ENCODE peak calls at places on chromosomes 6 and 20, in seven cellular contexts. K is AG09309; S is anterior cingulate cortex; B is foreskin keratinocyte; A is epithelial cell of esophagus; P is stimulated activated CD4-positive, alpha-beta T cell treated with anti-CD3 and anti-CD28 coated beads, Interleukin-1b, Interleukin-23, amount 100 ng/mL, for 1 hour; Z is stimulated activated CD8-positive, alpha-beta memory T cell treated with anti-CD3 and anti-CD28 coated beads, Interleukin-7, amount 100 ng/mL, for 1 hour. W is an unnamed sample.

GRCh38 chr6:146997062-146997461 is 207.2 kb upstream of the STXBP5 start:
- DNase-seq in K (peak; percentile 18), S (no peak), B (peak; percentile 35), A (peak; percentile 57), P (no peak), Z (no peak), W (peak; percentile 53)

GRCh38 chr20:9228774-9229450 is 160.0 kb downstream of the PLCB4 start:
- DNase-seq in K (no peak), S (no peak), B (no peak), A (no peak), P (no peak), Z (no peak), W (no peak)

GRCh38 chr6:166904101-166904746 is 52.1 kb downstream of the RNASET2 start:
- DNase-seq in K (no peak), S (peak; percentile 62), B (no peak), A (no peak), P (no peak), Z (no peak), W (peak; percentile 47)

GRCh38 chr6:148118303-148118702 is 224.3 kb upstream of the SASH1 start:
- DNase-seq in K (no peak), S (no peak), B (no peak), A (no peak), P (no peak), Z (no peak), W (no peak)

GRCh38 chr20:48003021-48003420 is 217.7 kb upstream of the SULF2 start:
- DNase-seq in K (no peak), S (no peak), B (no peak), A (no peak), P (no peak), Z (no peak), W (no peak)

GRCh38 chr6:26183581-26184408 is 96.6 kb downstream of the HFE start:
- DNase-seq in K (peak; percentile 66), S (peak; percentile 70), B (peak; percentile 90), A (peak; percentile 90), P (no peak), Z (no peak), W (peak; percentile 91)

GRCh38 chr6:41634657-41635056 is 3.6 kb upstream of the MDFI start:
- DNase-seq in K (no peak), S (no peak), B (no peak), A (no peak), P (no peak), Z (no peak), W (peak; percentile 21)

GRCh38 chr6:17278289-17279061 is 2.7 kb upstream of the RBM24 start:
- DNase-seq in K (peak; percentile 62), S (no peak), B (peak; percentile 84), A (peak; percentile 58), P (no peak), Z (no peak), W (no peak)

GRCh38 chr6:125986956-125987617 is 747 bp downstream of the TRMT11 start:
- DNase-seq in K (no peak), S (no peak), B (peak; percentile 59), A (peak; percentile 40), P (no peak), Z (no peak), W (no peak)

GRCh38 chr6:62344850-62345249 is 58.8 kb upstream of the KHDRBS2 start:
- DNase-seq in K (no peak), S (no peak), B (no peak), A (no peak), P (no peak), Z (no peak), W (no peak)

GRCh38 chr6:136967874-136968752 is 46.0 kb downstream of the SLC35D3 start:
- DNase-seq in K (peak; percentile 31), S (no peak), B (peak; percentile 58), A (peak; percentile 88), P (peak; percentile 23), Z (peak; percentile 18), W (peak; percentile 40)

GRCh38 chr6:65633516-65633915 is 73.5 kb downstream of the EYS start:
- DNase-seq in K (no peak), S (no peak), B (no peak), A (no peak), P (no peak), Z (no peak), W (no peak)

GRCh38 chr6:135922170-135922569 is 70.7 kb downstream of the PDE7B start:
- DNase-seq in K (peak; percentile 94), S (no peak), B (peak; percentile 95), A (peak; percentile 97), P (no peak), Z (no peak), W (no peak)

GRCh38 chr6:132165677-132166076 is 214.5 kb upstream of the CCN2 start:
- DNase-seq in K (no peak), S (no peak), B (no peak), A (no peak), P (no peak), Z (no peak), W (no peak)

GRCh38 chr6:27582928-27583725 is 110.2 kb upstream of the ZNF184 start:
- DNase-seq in K (no peak), S (no peak), B (peak; percentile 66), A (peak; percentile 66), P (no peak), Z (no peak), W (no peak)

GRCh38 chr6:70059047-70059719 is 192.8 kb downstream of the COL19A1 start:
- DNase-seq in K (no peak), S (no peak), B (no peak), A (no peak), P (no peak), Z (no peak), W (no peak)